ENCODE peak calls at places on chromosomes 3 and 15, in six cellular contexts. G, M, P, R, F and L are unnamed samples.

GRCh38 chr3:135991621-135992020 is 26.1 kb downstream of the PPP2R3A start:
- DNase-seq in G (no peak), R (no peak), P (no peak), M (peak; percentile 39), F (no peak), L (no peak)

GRCh38 chr15:73495171-73495570 is 52.2 kb downstream of the REC114 start:
- DNase-seq in P (no peak), F (no peak), G (no peak), R (no peak), M (no peak), L (no peak)

GRCh38 chr3:124410471-124410870 is 319.8 kb upstream of the UMPS start:
- DNase-seq in M (peak; percentile 29), P (no peak), G (no peak), R (no peak), F (no peak), L (no peak)

GRCh38 chr3:18308096-18308495 is 117.0 kb downstream of the SATB1 start:
- DNase-seq in P (no peak), F (no peak), M (no peak), R (no peak), G (peak; percentile 2), L (no peak)

GRCh38 chr15:60523056-60523455 is 44.1 kb upstream of the ICE2 start:
- DNase-seq in M (peak; percentile 43), F (no peak), G (peak; percentile 66), R (no peak), P (no peak), L (peak; percentile 80)

GRCh38 chr15:90400005-90400758 is 12.1 kb downstream of the IQGAP1 start:
- DNase-seq in P (no peak), M (no peak), F (no peak), R (no peak), G (no peak), L (no peak)

GRCh38 chr15:68408971-68409370 is 23.0 kb downstream of the ITGA11 start:
- DNase-seq in M (no peak), G (no peak), F (no peak), P (no peak), R (no peak), L (no peak)

GRCh38 chr3:38524141-38524739 is 28.1 kb downstream of the EXOG start:
- DNase-seq in P (no peak), R (no peak), M (peak; percentile 46), G (peak; percentile 36), F (peak; percentile 30), L (no peak)

GRCh38 chr3:160473233-160473632 is 23.6 kb upstream of the TRIM59 start:
- DNase-seq in P (no peak), R (no peak), G (peak; percentile 76), M (peak; percentile 96), F (peak; percentile 75), L (no peak)

GRCh38 chr15:65832549-65833364 is 36.5 kb upstream of the RAB11A start:
- DNase-seq in R (peak; percentile 25), M (peak; percentile 89), F (peak; percentile 68), G (peak; percentile 96), P (peak; percentile 97), L (peak; percentile 71)